ENCODE peak calls at places on chromosomes 7 and 10, in six cellular contexts. I is kidney, J is esophagus squamous epithelium, X is tibial artery, D is colonic mucosa, T is A549. H is an unnamed sample. For H3K4me1, the result is how much of the 10 kb centered on the place peaks cover.

GRCh38 chr10:131694963-131695813 is 205.6 kb upstream of the PPP2R2D start:
- DNase-seq in J (no peak), D (no peak), T (no peak), X (no peak), I (no peak), H (no peak)

GRCh38 chr7:108568801-108569380 is 615 bp downstream of the THAP5 start:
- DNase-seq in I (no peak), X (no peak), J (no peak), D (no peak), T (no peak), H (no peak)

GRCh38 chr7:1924185-1924817 is 254.2 kb downstream of the ELFN1 start:
- DNase-seq in J (no peak), I (peak), T (no peak), D (no peak), X (no peak), H (no peak)

GRCh38 chr7:152459724-152460251 is 24.0 kb upstream of the KMT2C start:
- DNase-seq in J (no peak), I (no peak), X (no peak), T (no peak), D (peak), H (no peak)

GRCh38 chr7:127578036-127578684 is 7.2 kb downstream of the GCC1 start:
- DNase-seq in I (no peak), T (peak), D (no peak), J (no peak), X (no peak), H (no peak)

GRCh38 chr7:26187380-26188290 is 12.9 kb downstream of the HNRNPA2B1 start:
- DNase-seq in D (no peak), J (no peak), X (no peak), T (no peak), I (no peak), H (no peak)

GRCh38 chr7:127895814-127896280 is 135.4 kb downstream of the LRRC4 start:
- DNase-seq in J (no peak), I (no peak), D (no peak), X (no peak), T (no peak), H (no peak)

GRCh38 chr7:10632707-10633106 is 341.0 kb upstream of the PHF14 start:
- DNase-seq in X (no peak), I (no peak), T (no peak), D (no peak), J (no peak), H (no peak)

GRCh38 chr10:118969014-118969413 is 60.5 kb upstream of the NANOS1 start:
- DNase-seq in I (no peak), T (no peak), J (no peak), D (no peak), X (no peak), H (no peak)

GRCh38 chr10:124070666-124071065 is 22.7 kb downstream of the CHST15 start:
- DNase-seq in X (no peak), J (no peak), D (no peak), T (no peak), I (no peak), H (no peak)

GRCh38 chr10:124072106-124072505 is 21.3 kb downstream of the CHST15 start:
- DNase-seq in I (no peak), J (no peak), T (no peak), D (no peak), X (no peak), H (no peak)

GRCh38 chr10:124069341-124069740 is 24.1 kb downstream of the CHST15 start:
- DNase-seq in I (no peak), D (no peak), X (no peak), T (no peak), J (no peak), H (no peak)

GRCh38 chr10:124072541-124072940 is 20.9 kb downstream of the CHST15 start:
- DNase-seq in T (no peak), D (no peak), J (no peak), X (no peak), I (no peak), H (no peak)

GRCh38 chr10:124071141-124071540 is 22.3 kb downstream of the CHST15 start:
- DNase-seq in X (no peak), I (no peak), T (no peak), D (no peak), J (no peak), H (no peak)
- H3K4me1 ChIP-seq in X (under half), I (under half), T (under half), D (under half), J (half or more), H (under half)

GRCh38 chr7:155265144-155265543 is 32.5 kb upstream of the INSIG1 start:
- DNase-seq in T (no peak), I (no peak), X (no peak), J (no peak), D (no peak), H (no peak)

GRCh38 chr7:155262010-155262409 is 35.7 kb upstream of the INSIG1 start:
- DNase-seq in I (no peak), T (no peak), J (no peak), D (no peak), X (no peak), H (no peak)

GRCh38 chr7:155263051-155263450 is 34.6 kb upstream of the INSIG1 start:
- DNase-seq in X (no peak), J (no peak), D (no peak), T (no peak), I (no peak), H (no peak)

GRCh38 chr7:155265960-155266359 is 31.7 kb upstream of the INSIG1 start:
- DNase-seq in D (no peak), J (no peak), I (no peak), X (no peak), T (no peak), H (no peak)

GRCh38 chr7:155263522-155264197 is 34.0 kb upstream of the INSIG1 start:
- DNase-seq in I (no peak), J (no peak), D (no peak), X (no peak), T (no peak), H (no peak)
- TF ChIP-seq CTCF in I (no peak), J (no peak), D (no peak), X (no peak), T (no peak), H (no peak)

GRCh38 chr10:104142081-104142480 is 20.1 kb downstream of the SFR1 start:
- DNase-seq in J (no peak), D (no peak), X (no peak), I (no peak), T (no peak), H (no peak)

GRCh38 chr10:104139221-104139620 is 17.2 kb downstream of the SFR1 start:
- DNase-seq in T (peak), J (no peak), D (no peak), I (no peak), X (no peak), H (no peak)

GRCh38 chr10:104138131-104138530 is 16.2 kb downstream of the SFR1 start:
- DNase-seq in I (peak), J (no peak), T (no peak), X (no peak), D (no peak), H (no peak)

GRCh38 chr10:104146871-104147270 is 24.9 kb downstream of the SFR1 start:
- DNase-seq in D (no peak), X (no peak), I (no peak), J (no peak), T (no peak), H (no peak)

GRCh38 chr10:104143829-104144228 is 21.9 kb downstream of the SFR1 start:
- DNase-seq in D (no peak), J (no peak), X (no peak), T (no peak), I (no peak), H (no peak)
- H3K4me1 ChIP-seq in D (under half), J (under half), X (under half), T (under half), I (under half), H (under half)

GRCh38 chr10:21330628-21331020 is 194.9 kb downstream of the SKIDA1 start:
- DNase-seq in T (peak), J (no peak), I (no peak), X (no peak), D (no peak), H (no peak)
- TF ChIP-seq CTCF in T (no peak), J (no peak), I (no peak), X (no peak), D (no peak), H (no peak)

GRCh38 chr7:130927564-130927963 is 193.6 kb upstream of the KLF14 start:
- DNase-seq in I (no peak), J (no peak), T (no peak), D (no peak), X (no peak), H (no peak)
- H3K4me1 ChIP-seq in I (under half), J (half or more), T (half or more), D (under half), X (under half), H (under half)

H was measured in prostate gland.